ENCODE peak calls at places on chromosome 6, in ten cellular contexts. Z, S, F, P, I, E, O, R, H and C are unnamed samples.

GRCh38 chr6:36139431-36139830 is 9.1 kb downstream of the MAPK13 start:
- DNase-seq in E (peak), Z (no peak), O (no peak), S (no peak), R (no peak), P (no peak), F (no peak), I (no peak), H (no peak), C (no peak)

GRCh38 chr6:34809914-34810882 is 18.3 kb downstream of the BLTP3A start:
- DNase-seq in O (no peak), R (no peak), I (no peak), S (no peak), F (no peak), H (no peak), P (peak), E (no peak), Z (no peak), C (no peak)

GRCh38 chr6:80132942-80133517 is 26.6 kb downstream of the BCKDHB start:
- DNase-seq in H (peak), S (peak), E (peak), O (no peak), Z (no peak), F (peak), P (peak), R (peak), I (peak), C (peak)

GRCh38 chr6:158313989-158314388 is 1.7 kb downstream of the TULP4 start:
- DNase-seq in E (no peak), H (peak), Z (no peak), R (peak), S (no peak), O (no peak), P (no peak), I (no peak), F (no peak), C (no peak)

GRCh38 chr6:136508701-136509387 is 41.4 kb downstream of the MAP7 start:
- DNase-seq in E (no peak), I (no peak), F (no peak), Z (no peak), P (peak), R (no peak), S (no peak), H (no peak), O (no peak), C (no peak)

GRCh38 chr6:163701761-163702160 is 287.2 kb downstream of the QKI start:
- DNase-seq in S (no peak), E (peak), Z (no peak), O (no peak), I (no peak), H (peak), P (no peak), F (no peak), R (no peak), C (no peak)

GRCh38 chr6:105747823-105748405 is 338.2 kb upstream of the PRDM1 start:
- DNase-seq in I (no peak), S (no peak), O (no peak), F (no peak), P (no peak), H (no peak), Z (no peak), E (no peak), R (no peak), C (no peak)

GRCh38 chr6:3769610-3770009 is 18.1 kb upstream of the PXDC1 start:
- DNase-seq in H (no peak), O (no peak), E (no peak), S (no peak), R (no peak), F (no peak), I (no peak), Z (no peak), P (peak), C (no peak)

GRCh38 chr6:90131614-90132423 is 164.8 kb downstream of the BACH2 start:
- DNase-seq in P (no peak), Z (no peak), E (peak), I (no peak), O (peak), S (no peak), R (no peak), F (peak), H (no peak), C (no peak)

GRCh38 chr6:73079611-73079955 is 145.7 kb downstream of the KHDC1L start:
- DNase-seq in H (no peak), E (no peak), R (no peak), O (no peak), S (no peak), F (no peak), I (no peak), P (peak), Z (no peak), C (no peak)

GRCh38 chr6:90053614-90054013 is 159.3 kb downstream of the GJA10 start:
- DNase-seq in H (no peak), O (no peak), Z (no peak), F (no peak), R (no peak), S (no peak), E (no peak), I (no peak), P (no peak), C (no peak)

GRCh38 chr6:157629220-157629619 is 193.8 kb upstream of the SNX9 start:
- DNase-seq in Z (no peak), I (no peak), O (no peak), H (no peak), F (no peak), P (no peak), R (no peak), E (peak), S (no peak), C (no peak)

GRCh38 chr6:53987527-53987888 is 123.7 kb upstream of the MLIP start:
- DNase-seq in Z (no peak), O (no peak), R (no peak), H (no peak), P (no peak), E (no peak), I (no peak), F (no peak), S (no peak), C (no peak)

GRCh38 chr6:26125015-26125690 is 37.9 kb downstream of the HFE start:
- DNase-seq in H (no peak), F (peak), R (no peak), P (peak), Z (no peak), I (peak), O (no peak), E (peak), S (no peak), C (no peak)

GRCh38 chr6:156832166-156832743 is 55.1 kb downstream of the ARID1B start:
- DNase-seq in S (no peak), H (no peak), R (no peak), F (peak), Z (no peak), E (no peak), P (no peak), O (no peak), I (peak), C (no peak)

GRCh38 chr6:144151010-144151727 is 852 bp downstream of the STX11 start:
- DNase-seq in E (peak), S (no peak), O (no peak), I (peak), H (peak), Z (no peak), F (no peak), R (peak), P (peak), C (no peak)

GRCh38 chr6:139765825-139766285 is 391.4 kb upstream of the CITED2 start:
- DNase-seq in Z (no peak), E (no peak), I (no peak), R (no peak), O (no peak), P (peak), F (no peak), H (no peak), S (no peak), C (no peak)

GRCh38 chr6:33779895-33780294 is 9.0 kb downstream of the LEMD2 start:
- DNase-seq in F (no peak), S (no peak), I (no peak), Z (no peak), E (no peak), O (no peak), P (no peak), H (no peak), R (no peak), C (no peak)

GRCh38 chr6:22447191-22447590 is 122.2 kb upstream of the HDGFL1 start:
- DNase-seq in P (no peak), O (peak), H (no peak), Z (no peak), F (peak), S (no peak), I (no peak), R (no peak), E (no peak), C (no peak)
- H3K27ac ChIP-seq in P (no peak), O (peak), H (no peak), Z (peak), F (peak), S (no peak), I (no peak), R (no peak), E (peak), C (no peak)

GRCh38 chr6:107284805-107285204 is 169.5 kb upstream of the BEND3 start:
- DNase-seq in O (no peak), E (no peak), S (no peak), R (no peak), I (no peak), F (no peak), P (no peak), H (no peak), Z (no peak), C (no peak)
- H3K27ac ChIP-seq in O (no peak), E (no peak), S (no peak), R (no peak), I (no peak), F (no peak), P (no peak), H (no peak), Z (no peak), C (no peak)

GRCh38 chr6:167573461-167574215 is 248.8 kb downstream of the TTLL2 start:
- DNase-seq in P (no peak), S (no peak), E (no peak), F (no peak), O (no peak), I (no peak), R (peak), H (no peak), Z (peak), C (no peak)
- H3K27ac ChIP-seq in P (no peak), S (no peak), E (no peak), F (no peak), O (peak), I (no peak), R (no peak), H (no peak), Z (peak), C (no peak)

GRCh38 chr6:12806811-12807210 is 90.2 kb downstream of the PHACTR1 start:
- DNase-seq in E (no peak), H (no peak), S (no peak), P (no peak), I (no peak), R (no peak), Z (no peak), F (no peak), O (no peak), C (no peak)
- H3K27ac ChIP-seq in E (no peak), H (no peak), S (no peak), P (no peak), I (no peak), R (no peak), Z (no peak), F (no peak), O (no peak), C (no peak)

DNA sequence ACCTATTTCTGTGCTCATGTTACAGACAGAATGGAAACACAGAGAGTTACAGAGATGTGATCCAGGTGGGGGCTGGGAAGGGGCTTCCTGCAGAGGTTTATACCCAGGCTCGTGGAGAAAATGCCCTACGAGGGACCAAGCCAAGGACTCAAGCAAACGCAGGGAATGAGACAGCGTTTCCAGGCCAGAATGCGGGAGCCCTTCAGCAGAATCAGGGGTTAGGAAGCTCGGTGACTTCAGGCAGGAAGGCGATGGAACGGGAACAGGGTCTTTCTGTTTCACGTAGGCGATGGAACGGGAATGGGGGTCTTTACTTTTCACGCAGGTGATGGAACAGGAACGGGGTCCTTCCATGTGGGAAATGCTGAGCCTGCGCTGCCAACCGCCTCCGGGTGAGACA is 82.6 kb downstream of the THBS2 start:
- DNase-seq in F (no peak), O (no peak), Z (no peak), S (no peak), P (no peak), I (no peak), H (no peak), R (no peak), E (no peak), C (no peak)
- H3K27ac ChIP-seq in F (no peak), O (no peak), Z (peak), S (no peak), P (no peak), I (no peak), H (no peak), R (no peak), E (no peak), C (no peak)

DNA sequence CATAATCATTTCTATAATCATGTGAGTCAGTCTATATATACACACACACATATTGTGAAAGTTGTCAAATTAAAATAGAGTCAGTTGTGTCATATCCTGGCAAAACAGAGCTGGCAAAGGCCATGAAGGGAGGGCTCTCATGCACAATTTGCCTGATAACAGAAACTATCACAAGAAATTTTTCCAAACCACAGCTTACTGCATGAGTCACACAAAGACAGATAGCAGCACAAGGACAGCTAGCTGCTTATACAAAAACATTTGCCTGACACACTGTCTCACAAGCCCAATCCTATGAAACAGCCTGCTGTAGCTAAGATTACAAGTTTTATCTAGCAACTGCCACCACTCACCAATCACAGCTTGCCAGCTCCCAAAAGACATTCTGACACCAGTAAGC is 848.5 kb upstream of the MAN1A1 start:
- DNase-seq in I (no peak), Z (no peak), F (no peak), H (no peak), R (no peak), P (peak), S (no peak), O (no peak), E (peak), C (no peak)
- H3K27ac ChIP-seq in I (no peak), Z (no peak), F (no peak), H (no peak), R (no peak), P (no peak), S (no peak), O (no peak), E (peak), C (no peak)

GRCh38 chr6:13342414-13343019 is 14.2 kb upstream of the TBC1D7 start:
- DNase-seq in S (no peak), F (no peak), P (no peak), R (no peak), H (no peak), Z (no peak), I (no peak), E (no peak), O (no peak), C (no peak)

GRCh38 chr6:13334953-13335352 is 6.6 kb upstream of the TBC1D7 start:
- DNase-seq in E (no peak), I (no peak), Z (no peak), P (no peak), R (no peak), S (no peak), O (no peak), H (no peak), F (no peak), C (no peak)

GRCh38 chr6:13336553-13336952 is 8.2 kb upstream of the TBC1D7 start:
- DNase-seq in R (peak), I (peak), E (peak), S (peak), P (peak), Z (peak), H (peak), F (peak), O (peak), C (peak)

GRCh38 chr6:13339863-13340635 is 11.7 kb upstream of the TBC1D7 start:
- DNase-seq in R (no peak), H (no peak), O (no peak), S (no peak), P (no peak), F (no peak), Z (no peak), I (no peak), E (no peak), C (no peak)

GRCh38 chr6:13338038-13338437 is 9.7 kb upstream of the TBC1D7 start:
- DNase-seq in O (no peak), P (no peak), F (no peak), R (no peak), I (no peak), S (no peak), Z (no peak), H (no peak), E (no peak), C (no peak)
- H3K27ac ChIP-seq in O (no peak), P (no peak), F (no peak), R (no peak), I (no peak), S (no peak), Z (no peak), H (no peak), E (peak), C (no peak)

DNA sequence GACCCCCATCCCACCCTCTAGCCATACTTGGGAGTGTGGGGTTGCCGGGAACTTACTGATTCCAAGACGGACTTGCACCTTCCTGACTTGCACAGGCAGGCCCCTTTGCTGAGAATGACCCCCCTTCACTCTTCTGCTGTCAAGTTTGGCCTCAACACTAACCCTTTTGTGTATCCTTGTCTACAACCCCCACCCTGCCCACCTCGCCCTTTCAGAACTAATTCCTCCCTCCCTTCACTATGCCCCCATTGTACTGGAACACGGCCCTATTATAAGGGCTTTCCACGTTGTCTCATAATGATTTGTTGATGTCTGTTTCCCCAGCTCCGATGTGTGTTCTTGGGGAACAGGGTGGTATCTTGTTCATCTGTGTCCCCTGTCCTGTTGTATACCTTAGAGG is 4.4 kb upstream of the NEDD9 start:
- DNase-seq in S (no peak), H (no peak), E (no peak), Z (no peak), I (no peak), R (no peak), P (no peak), O (no peak), F (no peak), C (no peak)
- H3K27ac ChIP-seq in S (no peak), H (peak), E (no peak), Z (peak), I (no peak), R (no peak), P (peak), O (no peak), F (no peak), C (no peak)

GRCh38 chr6:113385020-113385431 is 472.1 kb upstream of the MARCKS start:
- DNase-seq in F (no peak), R (no peak), E (no peak), P (peak), I (no peak), H (no peak), O (no peak), S (no peak), Z (no peak), C (no peak)
- H3K27ac ChIP-seq in F (no peak), R (no peak), E (no peak), P (no peak), I (no peak), H (no peak), O (no peak), S (no peak), Z (no peak), C (no peak)

DNA sequence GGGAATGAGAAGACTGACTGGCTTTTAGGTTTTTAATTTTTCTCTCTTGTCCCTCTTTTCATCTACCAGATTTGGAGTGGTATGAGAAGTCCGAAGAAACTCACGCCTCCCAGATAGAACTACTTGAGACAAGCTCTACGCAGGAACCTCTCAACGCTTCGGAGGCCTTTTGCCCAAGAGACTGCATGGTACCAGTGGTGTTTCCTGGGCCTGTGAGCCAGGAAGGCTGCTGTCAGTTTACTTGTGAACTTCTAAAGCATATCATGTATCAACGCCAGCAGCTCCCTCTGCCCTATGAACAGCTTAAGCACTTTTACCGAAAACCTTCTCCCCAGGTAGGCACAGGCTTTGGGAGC is 650 bp downstream of the MAD2L1BP start:
- DNase-seq in R (no peak), S (no peak), P (no peak), F (no peak), Z (no peak), I (no peak), O (no peak), H (peak), E (peak), C (no peak)
- H3K27ac ChIP-seq in R (peak), S (no peak), P (peak), F (peak), Z (peak), I (peak), O (peak), H (peak), E (peak), C (peak)